ENCODE peak calls at places on chromosome 4, in ten cellular contexts. One of them, this sample, is unnamed.

GRCh38 chr4:176002007-176002623 is 63.5 kb upstream of the WDR17 start:
- DNase-seq in H1: peak; percentile 5
- DNase-seq in A549: peak; percentile 33
- DNase-seq in tibial nerve: no peak
- DNase-seq in body of pancreas: peak; percentile 24
- DNase-seq in endothelial cell of umbilical vein: peak; percentile 5
- DNase-seq in transverse colon: peak; percentile 29
- DNase-seq in HepG2: no peak
- DNase-seq in right lobe of liver: peak; percentile 40
- DNase-seq in IMR-90: no peak
- DNase-seq in this sample: no peak

GRCh38 chr4:6324999-6325790 is 55.5 kb downstream of the WFS1 start:
- DNase-seq in H1: no peak
- DNase-seq in A549: no peak
- DNase-seq in tibial nerve: peak; percentile 14
- DNase-seq in body of pancreas: no peak
- DNase-seq in endothelial cell of umbilical vein: peak; percentile 45
- DNase-seq in transverse colon: peak; percentile 62
- DNase-seq in HepG2: no peak
- DNase-seq in right lobe of liver: no peak
- DNase-seq in IMR-90: no peak
- DNase-seq in this sample: peak; percentile 63

GRCh38 chr4:175767130-175767529 is 44.9 kb downstream of the GPM6A start:
- DNase-seq in H1: no peak
- DNase-seq in A549: no peak
- DNase-seq in tibial nerve: no peak
- DNase-seq in body of pancreas: no peak
- DNase-seq in endothelial cell of umbilical vein: no peak
- DNase-seq in transverse colon: no peak
- DNase-seq in HepG2: no peak
- DNase-seq in right lobe of liver: no peak
- DNase-seq in IMR-90: no peak
- DNase-seq in this sample: no peak

GRCh38 chr4:26308573-26308972 is 12.2 kb upstream of the RBPJ start:
- DNase-seq in H1: no peak
- DNase-seq in A549: no peak
- DNase-seq in tibial nerve: no peak
- DNase-seq in body of pancreas: no peak
- DNase-seq in endothelial cell of umbilical vein: no peak
- DNase-seq in transverse colon: no peak
- DNase-seq in HepG2: no peak
- DNase-seq in right lobe of liver: no peak
- DNase-seq in IMR-90: no peak
- DNase-seq in this sample: no peak

GRCh38 chr4:159142254-159142653 is 39.4 kb downstream of the RAPGEF2 start:
- DNase-seq in H1: no peak
- DNase-seq in A549: no peak
- DNase-seq in tibial nerve: no peak
- DNase-seq in body of pancreas: no peak
- DNase-seq in endothelial cell of umbilical vein: no peak
- DNase-seq in transverse colon: no peak
- DNase-seq in HepG2: no peak
- DNase-seq in right lobe of liver: no peak
- DNase-seq in IMR-90: peak; percentile 64
- DNase-seq in this sample: no peak

GRCh38 chr4:80240976-80241375 is 25.5 kb upstream of the FGF5 start:
- DNase-seq in H1: no peak
- DNase-seq in A549: no peak
- DNase-seq in tibial nerve: no peak
- DNase-seq in body of pancreas: no peak
- DNase-seq in endothelial cell of umbilical vein: no peak
- DNase-seq in transverse colon: no peak
- DNase-seq in HepG2: no peak
- DNase-seq in right lobe of liver: no peak
- DNase-seq in IMR-90: peak; percentile 48
- DNase-seq in this sample: no peak

GRCh38 chr4:77804471-77804870 is 14.7 kb downstream of the CNOT6L start:
- DNase-seq in H1: no peak
- DNase-seq in A549: no peak
- DNase-seq in tibial nerve: no peak
- DNase-seq in body of pancreas: no peak
- DNase-seq in endothelial cell of umbilical vein: no peak
- DNase-seq in transverse colon: no peak
- DNase-seq in HepG2: no peak
- DNase-seq in right lobe of liver: no peak
- DNase-seq in IMR-90: peak; percentile 31
- DNase-seq in this sample: no peak

GRCh38 chr4:99679204-99679603 is 21.6 kb upstream of the C4orf54 start:
- DNase-seq in H1: no peak
- DNase-seq in A549: no peak
- DNase-seq in tibial nerve: no peak
- DNase-seq in body of pancreas: peak; percentile 43
- DNase-seq in endothelial cell of umbilical vein: no peak
- DNase-seq in transverse colon: no peak
- DNase-seq in HepG2: no peak
- DNase-seq in right lobe of liver: peak; percentile 55
- DNase-seq in IMR-90: no peak
- DNase-seq in this sample: no peak

GRCh38 chr4:112284662-112285411 is 867 bp downstream of the TIFA start:
- DNase-seq in H1: no peak
- DNase-seq in A549: peak; percentile 10
- DNase-seq in tibial nerve: no peak
- DNase-seq in body of pancreas: peak; percentile 43
- DNase-seq in endothelial cell of umbilical vein: peak; percentile 69
- DNase-seq in transverse colon: peak; percentile 27
- DNase-seq in HepG2: no peak
- DNase-seq in right lobe of liver: peak; percentile 39
- DNase-seq in IMR-90: peak; percentile 24
- DNase-seq in this sample: no peak

GRCh38 chr4:41865306-41865980 is 69.8 kb upstream of the TMEM33 start:
- DNase-seq in H1: no peak
- DNase-seq in A549: no peak
- DNase-seq in tibial nerve: no peak
- DNase-seq in body of pancreas: no peak
- DNase-seq in endothelial cell of umbilical vein: no peak
- DNase-seq in transverse colon: no peak
- DNase-seq in HepG2: no peak
- DNase-seq in right lobe of liver: peak; percentile 77
- DNase-seq in IMR-90: no peak
- DNase-seq in this sample: no peak

GRCh38 chr4:2007804-2008670 is 737 bp downstream of the NELFA start:
- DNase-seq in H1: no peak
- DNase-seq in A549: no peak
- DNase-seq in tibial nerve: no peak
- DNase-seq in body of pancreas: no peak
- DNase-seq in endothelial cell of umbilical vein: peak; percentile 31
- DNase-seq in transverse colon: no peak
- DNase-seq in HepG2: no peak
- DNase-seq in right lobe of liver: no peak
- DNase-seq in IMR-90: peak; percentile 9
- DNase-seq in this sample: no peak

GRCh38 chr4:2006956-2007653 is 1.7 kb downstream of the NELFA start:
- DNase-seq in H1: no peak
- DNase-seq in A549: no peak
- DNase-seq in tibial nerve: no peak
- DNase-seq in body of pancreas: no peak
- DNase-seq in endothelial cell of umbilical vein: no peak
- DNase-seq in transverse colon: no peak
- DNase-seq in HepG2: peak; percentile 29
- DNase-seq in right lobe of liver: no peak
- DNase-seq in IMR-90: no peak
- DNase-seq in this sample: no peak

GRCh38 chr4:2008671-2008920 is 178 bp downstream of the NELFA start:
- DNase-seq in H1: no peak
- DNase-seq in A549: no peak
- DNase-seq in tibial nerve: no peak
- DNase-seq in body of pancreas: no peak
- DNase-seq in endothelial cell of umbilical vein: no peak
- DNase-seq in transverse colon: no peak
- DNase-seq in HepG2: no peak
- DNase-seq in right lobe of liver: no peak
- DNase-seq in IMR-90: no peak
- DNase-seq in this sample: no peak

GRCh38 chr4:2009651-2010233 is 968 bp upstream of the NELFA start:
- DNase-seq in H1: no peak
- DNase-seq in A549: peak; percentile 83
- DNase-seq in tibial nerve: peak; percentile 20
- DNase-seq in body of pancreas: peak; percentile 74
- DNase-seq in endothelial cell of umbilical vein: peak; percentile 78
- DNase-seq in transverse colon: peak; percentile 83
- DNase-seq in HepG2: peak; percentile 76
- DNase-seq in right lobe of liver: peak; percentile 78
- DNase-seq in IMR-90: peak; percentile 45
- DNase-seq in this sample: no peak

GRCh38 chr4:2008921-2009650 is at the start of gene NELFA:
- DNase-seq in H1: peak; percentile 85
- DNase-seq in A549: peak; percentile 82
- DNase-seq in tibial nerve: peak; percentile 92
- DNase-seq in body of pancreas: peak; percentile 97
- DNase-seq in endothelial cell of umbilical vein: peak; percentile 92
- DNase-seq in transverse colon: peak; percentile 97
- DNase-seq in HepG2: peak; percentile 93
- DNase-seq in right lobe of liver: peak; percentile 98
- DNase-seq in IMR-90: peak; percentile 91
- DNase-seq in this sample: peak; percentile 94
- TF ChIP-seq POLR2A in H1: peak; percentile 84
- TF ChIP-seq POLR2A in A549: peak; percentile 82
- TF ChIP-seq POLR2A in tibial nerve: peak; percentile 30
- TF ChIP-seq POLR2A in body of pancreas: peak; percentile 91
- TF ChIP-seq POLR2A in endothelial cell of umbilical vein: peak; percentile 82
- TF ChIP-seq POLR2A in transverse colon: peak; percentile 89
- TF ChIP-seq POLR2A in HepG2: no peak
- TF ChIP-seq POLR2A in right lobe of liver: peak; percentile 83
- TF ChIP-seq POLR2A in IMR-90: peak; percentile 18
- TF ChIP-seq POLR2A in this sample: peak; percentile 74

GRCh38 chr4:182443070-182443469 is 199.9 kb downstream of the TENM3 start:
- DNase-seq in H1: no peak
- DNase-seq in A549: no peak
- DNase-seq in tibial nerve: no peak
- DNase-seq in body of pancreas: no peak
- DNase-seq in endothelial cell of umbilical vein: no peak
- DNase-seq in transverse colon: no peak
- DNase-seq in HepG2: no peak
- DNase-seq in right lobe of liver: no peak
- DNase-seq in IMR-90: no peak
- DNase-seq in this sample: no peak
- TF ChIP-seq CTCF in H1: peak; percentile 25
- TF ChIP-seq CTCF in A549: no peak
- TF ChIP-seq CTCF in tibial nerve: no peak
- TF ChIP-seq CTCF in body of pancreas: no peak
- TF ChIP-seq CTCF in endothelial cell of umbilical vein: no peak
- TF ChIP-seq CTCF in transverse colon: no peak
- TF ChIP-seq CTCF in HepG2: no peak
- TF ChIP-seq CTCF in right lobe of liver: peak; percentile 11
- TF ChIP-seq CTCF in IMR-90: no peak
- TF ChIP-seq CTCF in this sample: no peak

GRCh38 chr4:7573692-7574091 is 139.0 kb upstream of the PSAPL1 start:
- DNase-seq in H1: no peak
- DNase-seq in A549: no peak
- DNase-seq in tibial nerve: no peak
- DNase-seq in body of pancreas: no peak
- DNase-seq in endothelial cell of umbilical vein: no peak
- DNase-seq in transverse colon: no peak
- DNase-seq in HepG2: no peak
- DNase-seq in right lobe of liver: no peak
- DNase-seq in IMR-90: no peak
- DNase-seq in this sample: no peak
- H3K9me3 ChIP-seq in H1: peaks cover 27% of the 10 kb centered on the region
- H3K9me3 ChIP-seq in A549: peaks cover 28% of the 10 kb centered on the region
- H3K9me3 ChIP-seq in tibial nerve: peaks cover 30% of the 10 kb centered on the region
- H3K9me3 ChIP-seq in body of pancreas: no peaks in the 10 kb centered on the region
- H3K9me3 ChIP-seq in endothelial cell of umbilical vein: peaks cover 4% of the 10 kb centered on the region
- H3K9me3 ChIP-seq in transverse colon: peaks cover 32% of the 10 kb centered on the region
- H3K9me3 ChIP-seq in HepG2: peaks cover 34% of the 10 kb centered on the region
- H3K9me3 ChIP-seq in right lobe of liver: peaks cover 10% of the 10 kb centered on the region
- H3K9me3 ChIP-seq in IMR-90: peaks cover 42% of the 10 kb centered on the region
- H3K9me3 ChIP-seq in this sample: peaks cover 8% of the 10 kb centered on the region

GRCh38 chr4:73842696-73843095 is 6.2 kb downstream of the CXCL6 start:
- DNase-seq in H1: no peak
- DNase-seq in A549: no peak
- DNase-seq in tibial nerve: no peak
- DNase-seq in body of pancreas: no peak
- DNase-seq in endothelial cell of umbilical vein: no peak
- DNase-seq in transverse colon: no peak
- DNase-seq in HepG2: no peak
- DNase-seq in right lobe of liver: no peak
- DNase-seq in IMR-90: no peak
- DNase-seq in this sample: no peak

GRCh38 chr4:73836373-73837269 is at the start of gene CXCL6:
- DNase-seq in H1: no peak
- DNase-seq in A549: no peak
- DNase-seq in tibial nerve: no peak
- DNase-seq in body of pancreas: peak; percentile 28
- DNase-seq in endothelial cell of umbilical vein: peak; percentile 40
- DNase-seq in transverse colon: peak; percentile 28
- DNase-seq in HepG2: no peak
- DNase-seq in right lobe of liver: peak; percentile 54
- DNase-seq in IMR-90: no peak
- DNase-seq in this sample: no peak

GRCh38 chr4:73841243-73841925 is 4.9 kb downstream of the CXCL6 start:
- DNase-seq in H1: no peak
- DNase-seq in A549: no peak
- DNase-seq in tibial nerve: no peak
- DNase-seq in body of pancreas: no peak
- DNase-seq in endothelial cell of umbilical vein: peak; percentile 39
- DNase-seq in transverse colon: no peak
- DNase-seq in HepG2: no peak
- DNase-seq in right lobe of liver: no peak
- DNase-seq in IMR-90: no peak
- DNase-seq in this sample: no peak

GRCh38 chr4:73839071-73839470 is 2.6 kb downstream of the CXCL6 start:
- DNase-seq in H1: no peak
- DNase-seq in A549: no peak
- DNase-seq in tibial nerve: no peak
- DNase-seq in body of pancreas: no peak
- DNase-seq in endothelial cell of umbilical vein: no peak
- DNase-seq in transverse colon: no peak
- DNase-seq in HepG2: no peak
- DNase-seq in right lobe of liver: no peak
- DNase-seq in IMR-90: no peak
- DNase-seq in this sample: no peak

DNA sequence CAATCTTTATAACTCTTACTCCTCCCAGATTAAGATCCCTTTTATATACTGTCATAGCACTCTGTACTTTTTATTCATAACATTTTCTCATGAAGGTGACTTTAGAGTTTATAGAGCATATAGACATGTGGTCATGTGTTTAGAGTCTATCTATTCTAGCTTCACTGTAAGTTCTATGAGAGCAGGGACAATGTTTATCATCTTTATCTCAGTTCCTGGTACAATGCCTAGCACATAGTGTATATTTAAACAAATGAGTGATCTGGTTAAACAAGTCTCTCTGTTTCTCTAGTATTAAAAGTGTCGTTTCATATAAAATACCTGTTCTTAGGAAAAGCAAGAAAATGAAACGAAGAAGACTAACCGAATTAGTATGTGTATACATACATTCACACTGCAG is 3.2 kb downstream of the CXCL6 start:
- DNase-seq in H1: no peak
- DNase-seq in A549: no peak
- DNase-seq in tibial nerve: no peak
- DNase-seq in body of pancreas: no peak
- DNase-seq in endothelial cell of umbilical vein: no peak
- DNase-seq in transverse colon: no peak
- DNase-seq in HepG2: no peak
- DNase-seq in right lobe of liver: no peak
- DNase-seq in IMR-90: no peak
- DNase-seq in this sample: no peak
- TF ChIP-seq POLR2A in H1: no peak
- TF ChIP-seq POLR2A in A549: no peak
- TF ChIP-seq POLR2A in tibial nerve: no peak
- TF ChIP-seq POLR2A in body of pancreas: no peak
- TF ChIP-seq POLR2A in endothelial cell of umbilical vein: no peak
- TF ChIP-seq POLR2A in transverse colon: no peak
- TF ChIP-seq POLR2A in HepG2: no peak
- TF ChIP-seq POLR2A in right lobe of liver: no peak
- TF ChIP-seq POLR2A in IMR-90: no peak
- TF ChIP-seq POLR2A in this sample: no peak

This sample was measured in uterus.